ENCODE peak calls at places on chromosomes 3 and 15, in four cellular contexts. H, Q, K and J are unnamed samples.

GRCh38 chr3:151873433-151873832 is at the start of gene SUCNR1:
- DNase-seq in H (no peak), Q (no peak), K (no peak), J (no peak)

GRCh38 chr3:189355481-189356201 is 183.9 kb downstream of the TPRG1 start:
- DNase-seq in H (no peak), Q (no peak), K (peak), J (no peak)

GRCh38 chr3:151305081-151305777 is 11.4 kb downstream of the GPR87 start:
- DNase-seq in H (peak), Q (peak), K (peak), J (peak)

GRCh38 chr3:4745240-4745620 is 234.0 kb upstream of the BHLHE40 start:
- DNase-seq in H (no peak), Q (no peak), K (no peak), J (no peak)

GRCh38 chr3:127226946-127227842 is 34.3 kb downstream of the PRR23E start:
- DNase-seq in H (no peak), Q (no peak), K (peak), J (no peak)

GRCh38 chr3:7074217-7074616 is 213.3 kb downstream of the GRM7 start:
- DNase-seq in H (no peak), Q (no peak), K (no peak), J (no peak)

GRCh38 chr15:68542771-68543544 is 35.8 kb upstream of the CORO2B start:
- DNase-seq in H (no peak), Q (no peak), K (no peak), J (no peak)

GRCh38 chr15:78045189-78045588 is 32.3 kb downstream of the TBC1D2B start:
- DNase-seq in H (no peak), Q (no peak), K (no peak), J (no peak)

GRCh38 chr15:78990278-78990677 is 45.4 kb upstream of the CTSH start:
- DNase-seq in H (no peak), Q (no peak), K (no peak), J (no peak)

GRCh38 chr3:45943207-45943846 is at the start of gene CXCR6:
- DNase-seq in H (no peak), Q (no peak), K (no peak), J (no peak)

GRCh38 chr3:44963571-44964325 is 12.2 kb downstream of the ZDHHC3 start:
- DNase-seq in H (no peak), Q (no peak), K (no peak), J (no peak)

GRCh38 chr15:90231028-90232017 is 2.4 kb downstream of the CIB1 start:
- DNase-seq in H (no peak), Q (no peak), K (no peak), J (peak)

GRCh38 chr3:55629432-55629831 is 142.3 kb upstream of the WNT5A start:
- DNase-seq in H (no peak), Q (no peak), K (no peak), J (no peak)

GRCh38 chr3:190552969-190553759 is 39.3 kb downstream of the IL1RAP start:
- DNase-seq in H (no peak), Q (peak), K (no peak), J (no peak)
- TF ChIP-seq JUND in H (no peak), Q (no peak), K (no peak), J (no peak)

GRCh38 chr15:72042865-72043264 is 75.1 kb downstream of the MYO9A start:
- DNase-seq in H (no peak), Q (no peak), K (no peak), J (no peak)
- TF ChIP-seq JUND in H (no peak), Q (no peak), K (no peak), J (no peak)

DNA sequence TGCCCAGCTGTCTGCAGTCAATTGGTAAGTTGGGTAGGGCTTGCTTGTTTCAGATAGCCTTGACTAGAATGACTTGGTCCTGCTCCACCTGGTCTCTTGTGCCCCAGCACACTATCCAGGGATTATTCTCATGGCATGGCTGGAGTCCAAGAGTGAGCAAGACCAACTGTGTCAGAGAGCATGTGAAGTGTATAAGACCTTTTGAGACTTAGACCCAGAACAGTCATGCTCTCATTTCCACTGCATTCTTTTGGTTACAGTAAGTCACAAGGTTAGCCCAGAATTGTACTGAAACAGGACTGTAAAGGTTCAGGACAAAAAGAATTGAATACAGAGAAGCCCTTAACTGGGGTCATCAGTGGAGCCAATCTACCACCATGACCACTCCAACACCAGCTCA is 650.8 kb upstream of the ADAMTS9 start:
- DNase-seq in H (no peak), Q (no peak), K (no peak), J (no peak)
- TF ChIP-seq JUND in H (no peak), Q (no peak), K (no peak), J (no peak)

DNA sequence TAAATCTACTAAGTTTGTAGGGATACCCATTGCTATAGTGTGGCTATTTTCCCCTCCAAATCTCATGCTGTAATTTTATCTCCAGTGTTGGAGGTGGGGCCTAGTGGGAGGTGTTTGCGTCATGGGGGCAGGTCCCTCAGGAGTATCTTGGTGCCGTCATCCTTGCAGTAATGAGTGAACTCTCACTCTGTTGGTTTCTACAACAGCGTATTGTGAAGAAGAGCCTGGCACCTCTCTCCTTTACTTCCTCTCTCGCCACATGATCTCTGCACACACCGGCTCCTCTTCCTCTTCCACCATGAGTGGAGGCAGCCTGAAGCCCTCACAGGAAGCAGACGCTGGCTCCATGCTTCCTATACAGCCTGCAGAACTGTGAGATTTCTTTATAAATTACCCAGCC is 34.0 kb upstream of the TRPM1 start:
- DNase-seq in H (no peak), Q (no peak), K (no peak), J (no peak)
- TF ChIP-seq JUND in H (no peak), Q (no peak), K (no peak), J (no peak)

GRCh38 chr3:31848163-31848848 is 132.8 kb downstream of the OSBPL10 start:
- DNase-seq in H (no peak), Q (no peak), K (no peak), J (no peak)

GRCh38 chr3:31851278-31851677 is 129.8 kb downstream of the OSBPL10 start:
- DNase-seq in H (no peak), Q (no peak), K (no peak), J (no peak)

GRCh38 chr3:31853580-31853979 is 127.5 kb downstream of the OSBPL10 start:
- DNase-seq in H (no peak), Q (no peak), K (no peak), J (no peak)

GRCh38 chr3:31847760-31848159 is 133.3 kb downstream of the OSBPL10 start:
- DNase-seq in H (no peak), Q (no peak), K (no peak), J (no peak)

DNA sequence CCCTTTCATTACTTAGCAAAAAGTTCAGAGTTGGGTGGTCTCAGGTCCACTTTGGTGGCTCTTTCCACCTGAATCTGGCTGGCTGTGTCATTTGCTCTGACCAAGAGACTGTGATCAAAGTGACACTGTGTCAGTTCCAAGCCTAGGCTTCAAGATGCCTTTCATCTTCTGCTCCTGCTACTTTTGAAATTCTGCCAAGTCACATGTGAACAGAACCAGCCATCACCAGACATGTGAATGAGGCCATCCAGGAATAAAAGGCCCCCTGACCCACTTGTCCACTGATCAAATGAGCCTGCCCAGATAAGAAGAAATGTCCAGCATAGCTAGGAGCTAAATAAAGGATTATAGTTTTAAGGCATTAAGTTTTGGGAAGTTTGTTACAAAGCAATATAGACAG is 132.1 kb downstream of the OSBPL10 start:
- DNase-seq in H (no peak), Q (no peak), K (no peak), J (no peak)
- TF ChIP-seq JUND in H (no peak), Q (no peak), K (no peak), J (no peak)

GRCh38 chr3:39550343-39550742 is 82.9 kb downstream of the MOBP start:
- DNase-seq in H (no peak), Q (no peak), K (no peak), J (no peak)

GRCh38 chr3:39542588-39542988 is 75.1 kb downstream of the MOBP start:
- DNase-seq in H (no peak), Q (no peak), K (no peak), J (no peak)

GRCh38 chr3:39548282-39548681 is 80.8 kb downstream of the MOBP start:
- DNase-seq in H (no peak), Q (no peak), K (no peak), J (no peak)
- TF ChIP-seq JUND in H (no peak), Q (no peak), K (no peak), J (no peak)

GRCh38 chr3:122572940-122573412 is 4.5 kb upstream of the PARP15 start:
- DNase-seq in H (no peak), Q (no peak), K (no peak), J (no peak)

GRCh38 chr3:122578110-122578740 is 775 bp downstream of the PARP15 start:
- DNase-seq in H (no peak), Q (no peak), K (no peak), J (no peak)

GRCh38 chr3:122581622-122582021 is 4.2 kb downstream of the PARP15 start:
- DNase-seq in H (no peak), Q (no peak), K (no peak), J (no peak)

GRCh38 chr3:122576174-122576940 is 1.1 kb upstream of the PARP15 start:
- DNase-seq in H (no peak), Q (no peak), K (no peak), J (no peak)

DNA sequence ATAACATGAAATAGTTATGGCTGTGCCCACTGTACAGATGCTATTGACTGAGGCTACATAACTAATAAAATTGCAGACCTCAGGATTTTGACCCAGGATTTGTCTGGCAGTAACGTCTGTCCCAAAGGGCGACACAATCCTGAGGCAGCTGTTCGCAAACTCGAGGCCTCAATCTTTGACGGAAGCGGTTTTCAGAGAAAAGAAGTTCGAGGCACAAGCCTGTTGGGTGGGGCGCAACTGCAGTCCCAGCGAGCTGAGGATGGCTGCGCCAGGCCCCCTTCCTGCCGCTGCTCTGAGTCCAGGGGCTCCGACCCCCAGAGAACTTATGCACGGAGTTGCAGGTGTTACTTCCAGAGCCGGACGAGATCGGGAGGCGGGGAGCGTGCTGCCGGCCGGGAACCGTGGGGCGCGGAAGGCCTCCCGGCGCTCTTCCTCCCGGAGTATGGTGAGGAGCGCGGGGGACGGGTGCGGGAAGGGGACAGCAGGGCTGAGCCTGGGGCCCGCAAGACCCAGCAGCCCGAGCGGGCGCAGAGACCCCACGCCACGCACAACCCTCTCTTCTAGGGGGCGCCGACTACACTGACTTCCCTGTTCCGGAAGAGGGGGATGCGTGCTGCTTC is at the start of gene PARP15:
- DNase-seq in H (peak), Q (peak), K (no peak), J (no peak)
- TF ChIP-seq JUND in H (no peak), Q (no peak), K (no peak), J (no peak)

GRCh38 chr3:169234595-169234994 is 428.9 kb downstream of the MECOM start:
- DNase-seq in H (no peak), Q (no peak), K (no peak), J (no peak)

GRCh38 chr3:169238562-169238961 is 424.9 kb downstream of the MECOM start:
- DNase-seq in H (no peak), Q (no peak), K (no peak), J (no peak)

GRCh38 chr3:169239756-169240155 is 423.8 kb downstream of the MECOM start:
- DNase-seq in H (no peak), Q (no peak), K (no peak), J (no peak)

GRCh38 chr3:169236662-169237174 is 426.8 kb downstream of the MECOM start:
- DNase-seq in H (no peak), Q (no peak), K (no peak), J (no peak)

DNA sequence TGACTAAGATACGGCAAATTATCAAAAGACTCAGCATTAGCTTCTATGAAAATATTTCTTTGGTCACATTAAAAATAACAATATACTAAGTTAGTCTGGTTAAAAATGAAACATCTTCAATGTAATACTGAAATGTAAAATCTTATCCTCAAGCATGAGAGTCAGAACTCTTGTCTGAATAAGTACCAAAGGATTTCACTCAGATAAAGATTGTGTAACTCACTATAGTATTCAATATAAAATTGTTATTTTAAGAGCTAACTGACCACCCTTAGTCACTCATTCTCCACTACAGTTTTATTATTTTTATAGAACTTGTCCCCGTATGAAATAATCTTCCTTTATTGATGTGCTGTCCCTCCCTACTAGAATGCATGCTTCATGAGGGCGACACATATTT is 426.3 kb downstream of the MECOM start:
- DNase-seq in H (no peak), Q (no peak), K (no peak), J (no peak)
- TF ChIP-seq JUND in H (no peak), Q (no peak), K (no peak), J (no peak)